ENCODE peak calls at places on chromosomes 4 and X, in five cellular contexts. One of them, this sample, is unnamed.

GRCh38 chr4:147339116-147339515 is 141.8 kb upstream of the EDNRA start:
- DNase-seq in IMR-90: peak
- DNase-seq in HCT116: no peak
- DNase-seq in tibial nerve: no peak
- DNase-seq in transverse colon: peak
- DNase-seq in this sample: no peak

GRCh38 chrX:69066966-69067525 is 98.2 kb downstream of the PJA1 start:
- DNase-seq in tibial nerve: no peak
- DNase-seq in IMR-90: peak
- DNase-seq in HCT116: no peak
- DNase-seq in transverse colon: no peak
- DNase-seq in this sample: no peak

GRCh38 chr4:17064959-17065358 is 166.5 kb upstream of the LDB2 start:
- DNase-seq in tibial nerve: no peak
- DNase-seq in transverse colon: no peak
- DNase-seq in HCT116: no peak
- DNase-seq in IMR-90: no peak
- DNase-seq in this sample: no peak

GRCh38 chr4:182643801-182644311 is 273.3 kb downstream of the DCTD start:
- DNase-seq in transverse colon: no peak
- DNase-seq in IMR-90: peak
- DNase-seq in HCT116: no peak
- DNase-seq in tibial nerve: no peak
- DNase-seq in this sample: peak

GRCh38 chr4:26765515-26765914 is 95.1 kb upstream of the STIM2 start:
- DNase-seq in tibial nerve: no peak
- DNase-seq in HCT116: no peak
- DNase-seq in transverse colon: no peak
- DNase-seq in IMR-90: peak
- DNase-seq in this sample: no peak

GRCh38 chrX:41526925-41527324 is 79.8 kb downstream of the NYX start:
- DNase-seq in transverse colon: no peak
- DNase-seq in IMR-90: peak
- DNase-seq in tibial nerve: no peak
- DNase-seq in HCT116: no peak
- DNase-seq in this sample: no peak

GRCh38 chrX:26651755-26652154 is 435.8 kb downstream of the MAGEB5 start:
- DNase-seq in HCT116: no peak
- DNase-seq in IMR-90: no peak
- DNase-seq in tibial nerve: no peak
- DNase-seq in transverse colon: no peak
- DNase-seq in this sample: no peak

GRCh38 chrX:69615323-69615722 is 590 bp upstream of the EDA start:
- DNase-seq in IMR-90: no peak
- DNase-seq in HCT116: no peak
- DNase-seq in tibial nerve: no peak
- DNase-seq in transverse colon: no peak
- DNase-seq in this sample: no peak

GRCh38 chrX:65720580-65720979 is 53.1 kb downstream of the MSN start:
- DNase-seq in HCT116: no peak
- DNase-seq in tibial nerve: no peak
- DNase-seq in transverse colon: no peak
- DNase-seq in IMR-90: no peak
- DNase-seq in this sample: no peak

GRCh38 chrX:44872319-44872816 is 620 bp upstream of the KDM6A start:
- DNase-seq in transverse colon: peak
- DNase-seq in HCT116: no peak
- DNase-seq in tibial nerve: peak
- DNase-seq in IMR-90: peak
- DNase-seq in this sample: peak

GRCh38 chrX:10360121-10360520 is 203.3 kb downstream of the CLCN4 start:
- DNase-seq in HCT116: no peak
- DNase-seq in tibial nerve: no peak
- DNase-seq in transverse colon: no peak
- DNase-seq in IMR-90: peak
- DNase-seq in this sample: no peak

GRCh38 chr4:61648264-61648663 is 448.1 kb downstream of the ADGRL3 start:
- DNase-seq in tibial nerve: no peak
- DNase-seq in IMR-90: no peak
- DNase-seq in transverse colon: no peak
- DNase-seq in HCT116: no peak
- DNase-seq in this sample: no peak

GRCh38 chr4:2837110-2837903 is 6.3 kb upstream of the ADD1 start:
- DNase-seq in HCT116: no peak
- DNase-seq in IMR-90: no peak
- DNase-seq in transverse colon: peak
- DNase-seq in tibial nerve: no peak
- DNase-seq in this sample: no peak

GRCh38 chrX:131330735-131331134 is 41.6 kb upstream of the IGSF1 start:
- DNase-seq in HCT116: no peak
- DNase-seq in tibial nerve: no peak
- DNase-seq in transverse colon: no peak
- DNase-seq in IMR-90: no peak
- DNase-seq in this sample: no peak

GRCh38 chrX:78029663-78030062 is 60.2 kb upstream of the PGAM4 start:
- DNase-seq in tibial nerve: no peak
- DNase-seq in HCT116: no peak
- DNase-seq in transverse colon: peak
- DNase-seq in IMR-90: peak
- DNase-seq in this sample: peak

GRCh38 chr4:61505773-61506640 is 305.9 kb downstream of the ADGRL3 start:
- DNase-seq in tibial nerve: no peak
- DNase-seq in HCT116: no peak
- DNase-seq in transverse colon: no peak
- DNase-seq in IMR-90: no peak
- DNase-seq in this sample: no peak

GRCh38 chr4:113540859-113541258 is 220.7 kb downstream of the CAMK2D start:
- DNase-seq in IMR-90: peak
- DNase-seq in transverse colon: no peak
- DNase-seq in tibial nerve: no peak
- DNase-seq in HCT116: peak
- DNase-seq in this sample: peak

GRCh38 chrX:35665311-35665710 is 132.8 kb upstream of the MAGEB16 start:
- DNase-seq in IMR-90: no peak
- DNase-seq in tibial nerve: no peak
- DNase-seq in HCT116: no peak
- DNase-seq in transverse colon: no peak
- DNase-seq in this sample: no peak

GRCh38 chr4:166435449-166435848 is 562.4 kb downstream of the TLL1 start:
- DNase-seq in transverse colon: no peak
- DNase-seq in HCT116: no peak
- DNase-seq in tibial nerve: no peak
- DNase-seq in IMR-90: peak
- DNase-seq in this sample: no peak

GRCh38 chr4:185870437-185870836 is 58.4 kb upstream of the SORBS2 start:
- DNase-seq in transverse colon: no peak
- DNase-seq in IMR-90: no peak
- DNase-seq in tibial nerve: no peak
- DNase-seq in HCT116: no peak
- DNase-seq in this sample: peak

GRCh38 chr4:19239565-19239964 is 1012.1 kb upstream of the SLIT2 start:
- DNase-seq in transverse colon: no peak
- DNase-seq in IMR-90: peak
- DNase-seq in tibial nerve: no peak
- DNase-seq in HCT116: no peak
- DNase-seq in this sample: no peak

GRCh38 chr4:15149842-15150592 is 147.7 kb downstream of the CPEB2 start:
- DNase-seq in HCT116: peak
- DNase-seq in IMR-90: peak
- DNase-seq in transverse colon: peak
- DNase-seq in tibial nerve: peak
- DNase-seq in this sample: peak

GRCh38 chr4:7070729-7071511 is 3.1 kb upstream of the GRPEL1 start:
- DNase-seq in IMR-90: peak
- DNase-seq in tibial nerve: peak
- DNase-seq in HCT116: peak
- DNase-seq in transverse colon: peak
- DNase-seq in this sample: peak

GRCh38 chr4:20638825-20639224 is 61.4 kb upstream of the PACRGL start:
- DNase-seq in transverse colon: no peak
- DNase-seq in HCT116: no peak
- DNase-seq in tibial nerve: no peak
- DNase-seq in IMR-90: no peak
- DNase-seq in this sample: no peak

GRCh38 chrX:10327651-10328050 is 170.9 kb downstream of the CLCN4 start:
- DNase-seq in HCT116: peak
- DNase-seq in transverse colon: no peak
- DNase-seq in IMR-90: peak
- DNase-seq in tibial nerve: no peak
- DNase-seq in this sample: no peak

GRCh38 chrX:53288173-53288572 is 6.8 kb upstream of the IQSEC2 start:
- DNase-seq in IMR-90: no peak
- DNase-seq in transverse colon: no peak
- DNase-seq in tibial nerve: no peak
- DNase-seq in HCT116: no peak
- DNase-seq in this sample: peak

GRCh38 chrX:4572652-4573051 is 859.2 kb upstream of the PRKX start:
- DNase-seq in transverse colon: no peak
- DNase-seq in HCT116: no peak
- DNase-seq in IMR-90: no peak
- DNase-seq in tibial nerve: no peak
- DNase-seq in this sample: no peak

GRCh38 chrX:130055103-130055502 is 55.2 kb downstream of the ELF4 start:
- DNase-seq in tibial nerve: no peak
- DNase-seq in transverse colon: no peak
- DNase-seq in IMR-90: peak
- DNase-seq in HCT116: no peak
- DNase-seq in this sample: no peak

GRCh38 chr4:25402521-25402920 is 25.5 kb downstream of the ANAPC4 start:
- DNase-seq in transverse colon: no peak
- DNase-seq in HCT116: no peak
- DNase-seq in tibial nerve: no peak
- DNase-seq in IMR-90: peak
- DNase-seq in this sample: no peak

DNA sequence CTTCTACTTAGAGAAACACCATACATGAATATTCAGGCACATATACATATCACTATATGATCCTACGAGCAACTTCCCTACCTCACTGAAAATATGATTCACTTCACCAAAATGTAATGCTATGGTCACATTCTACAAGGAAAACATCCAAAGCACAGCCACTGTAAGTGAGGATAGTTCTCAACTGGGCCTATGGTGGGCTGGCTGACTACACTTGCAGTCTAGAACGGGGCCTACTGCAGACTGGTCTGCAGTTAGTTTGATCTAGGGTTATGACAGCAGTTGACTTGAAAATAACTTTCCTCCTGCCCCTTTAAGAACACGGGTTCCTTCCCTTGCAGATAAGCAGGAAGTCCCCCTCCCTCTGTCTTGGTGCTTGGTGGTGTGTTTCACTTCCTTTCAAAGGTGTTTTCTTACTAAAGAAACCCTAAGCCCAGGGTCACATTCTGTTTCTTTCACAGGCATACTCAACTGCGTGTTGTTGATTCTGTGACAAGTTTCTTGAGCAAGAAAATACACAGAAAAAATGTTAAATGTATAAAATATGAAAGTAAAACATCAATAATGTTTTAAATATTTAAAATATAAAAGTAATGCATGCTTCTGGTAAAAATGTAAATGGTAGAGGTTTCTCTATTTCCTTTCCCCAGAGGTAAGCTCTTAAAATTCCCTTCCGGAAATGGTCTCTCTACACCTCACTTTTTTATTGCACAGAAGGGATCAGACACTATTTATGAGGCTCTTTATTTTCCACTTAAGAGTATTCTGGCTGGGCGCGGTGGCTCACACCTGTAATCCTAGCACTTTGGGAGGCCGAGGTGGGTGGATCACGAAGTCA is 18.0 kb upstream of the TMSB4X start:
- DNase-seq in HCT116: peak
- DNase-seq in tibial nerve: no peak
- DNase-seq in transverse colon: no peak
- DNase-seq in IMR-90: peak
- DNase-seq in this sample: no peak
- TF ChIP-seq POLR2A in HCT116: no peak
- TF ChIP-seq POLR2A in tibial nerve: no peak
- TF ChIP-seq POLR2A in transverse colon: peak
- TF ChIP-seq POLR2A in IMR-90: no peak
- TF ChIP-seq POLR2A in this sample: no peak

GRCh38 chr4:86934147-86934771 is 552 bp upstream of the AFF1 start:
- DNase-seq in IMR-90: no peak
- DNase-seq in transverse colon: peak
- DNase-seq in HCT116: no peak
- DNase-seq in tibial nerve: no peak
- DNase-seq in this sample: no peak
- TF ChIP-seq POLR2A in IMR-90: no peak
- TF ChIP-seq POLR2A in transverse colon: no peak
- TF ChIP-seq POLR2A in HCT116: no peak
- TF ChIP-seq POLR2A in tibial nerve: no peak
- TF ChIP-seq POLR2A in this sample: no peak

DNA sequence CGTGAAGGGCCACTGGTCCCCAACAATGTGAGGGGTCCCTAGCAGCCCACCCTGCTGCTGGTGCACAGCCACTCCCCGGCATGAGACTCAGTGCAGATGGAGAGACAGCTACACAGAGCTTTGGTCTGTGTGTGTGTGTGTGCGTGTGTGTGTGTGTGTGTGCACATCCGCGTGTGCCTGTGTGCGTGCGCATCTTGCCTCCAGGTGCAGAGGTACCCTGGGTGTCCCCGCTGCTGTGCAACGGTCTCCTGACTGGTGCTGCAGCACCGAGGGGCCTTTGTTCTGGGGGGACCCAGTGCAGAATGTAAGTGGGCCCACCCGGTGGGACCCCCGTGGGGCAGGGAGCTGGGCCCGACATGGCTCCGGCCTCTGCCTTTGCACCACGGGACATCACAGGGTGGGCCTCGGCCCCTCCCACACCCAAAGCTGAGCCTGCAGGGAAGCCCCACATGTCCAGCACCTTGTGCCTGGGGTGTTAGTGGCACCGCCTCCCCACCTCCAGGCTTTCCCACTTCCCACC is 14.2 kb downstream of the FGFR3 start:
- DNase-seq in tibial nerve: no peak
- DNase-seq in HCT116: no peak
- DNase-seq in IMR-90: no peak
- DNase-seq in transverse colon: no peak
- DNase-seq in this sample: peak
- TF ChIP-seq POLR2A in tibial nerve: no peak
- TF ChIP-seq POLR2A in HCT116: no peak
- TF ChIP-seq POLR2A in IMR-90: no peak
- TF ChIP-seq POLR2A in transverse colon: no peak
- TF ChIP-seq POLR2A in this sample: no peak

DNA sequence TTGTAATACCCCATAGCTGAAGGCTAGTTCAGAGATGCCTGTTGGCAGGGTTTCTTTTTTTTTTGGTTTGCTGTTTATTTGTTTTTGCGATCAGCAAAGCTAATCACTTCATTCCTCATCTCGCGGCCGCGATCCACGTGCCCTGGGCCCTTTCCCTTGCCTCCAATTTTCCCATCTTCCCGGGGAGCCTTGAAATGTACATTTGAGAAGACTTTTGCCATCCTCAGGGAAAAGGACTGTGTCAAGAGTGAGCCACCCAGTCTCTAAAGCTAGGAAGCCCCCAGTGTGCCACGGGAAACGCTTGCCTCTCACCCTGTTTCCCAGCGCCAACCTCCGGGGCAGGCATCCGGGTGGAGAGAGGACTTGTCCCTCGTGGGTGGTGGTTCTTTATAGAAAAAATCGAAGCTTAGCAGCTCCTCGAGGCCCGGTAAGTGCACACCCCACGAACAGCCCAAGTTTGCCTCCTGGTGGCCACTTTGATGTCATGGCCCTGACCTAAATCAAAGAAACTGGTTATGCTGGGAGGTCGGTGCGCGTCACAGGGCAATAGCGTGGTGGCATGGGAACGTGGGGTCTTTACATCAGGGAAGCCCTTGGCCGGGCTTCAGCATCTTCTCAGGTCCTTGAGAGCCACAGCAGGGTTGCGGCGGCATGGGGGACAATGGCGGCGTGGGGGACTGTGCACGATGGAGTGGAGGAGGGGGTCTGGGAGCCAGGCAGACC is 42.0 kb downstream of the MAP7D3 start:
- DNase-seq in IMR-90: peak
- DNase-seq in transverse colon: peak
- DNase-seq in tibial nerve: peak
- DNase-seq in HCT116: no peak
- DNase-seq in this sample: peak
- TF ChIP-seq POLR2A in IMR-90: no peak
- TF ChIP-seq POLR2A in transverse colon: no peak
- TF ChIP-seq POLR2A in tibial nerve: no peak
- TF ChIP-seq POLR2A in HCT116: no peak
- TF ChIP-seq POLR2A in this sample: no peak

This sample was measured in heart left ventricle.